ENCODE peak calls at places on chromosome 10, in nine cellular contexts. One of them, this sample, is unnamed.

GRCh38 chr10:15745748-15746147 is 26.0 kb upstream of the ITGA8 start:
- DNase-seq in stomach: no peak
- DNase-seq in Panc1: no peak
- DNase-seq in OCI-LY7: no peak
- DNase-seq in upper lobe of right lung: no peak
- DNase-seq in kidney epithelial cell: no peak
- DNase-seq in fibroblast of the aortic adventitia: peak; percentile 95
- DNase-seq in fibroblast of mammary gland: peak; percentile 90
- DNase-seq in A549: no peak
- DNase-seq in this sample: no peak

GRCh38 chr10:114623661-114624294 is 34.3 kb downstream of the ABLIM1 start:
- DNase-seq in upper lobe of right lung: no peak
- DNase-seq in fibroblast of mammary gland: peak; percentile 77
- DNase-seq in A549: peak; percentile 66
- DNase-seq in Panc1: no peak
- DNase-seq in stomach: no peak
- DNase-seq in kidney epithelial cell: no peak
- DNase-seq in fibroblast of the aortic adventitia: peak; percentile 79
- DNase-seq in OCI-LY7: no peak
- DNase-seq in this sample: no peak

GRCh38 chr10:68288680-68289079 is 43.2 kb upstream of the HNRNPH3 start:
- DNase-seq in stomach: no peak
- DNase-seq in fibroblast of mammary gland: no peak
- DNase-seq in upper lobe of right lung: no peak
- DNase-seq in kidney epithelial cell: no peak
- DNase-seq in fibroblast of the aortic adventitia: no peak
- DNase-seq in A549: no peak
- DNase-seq in Panc1: no peak
- DNase-seq in OCI-LY7: no peak
- DNase-seq in this sample: no peak

GRCh38 chr10:68271104-68271882 is 39.4 kb upstream of the ATOH7 start:
- DNase-seq in OCI-LY7: no peak
- DNase-seq in kidney epithelial cell: no peak
- DNase-seq in stomach: peak; percentile 45
- DNase-seq in Panc1: no peak
- DNase-seq in A549: no peak
- DNase-seq in fibroblast of mammary gland: no peak
- DNase-seq in fibroblast of the aortic adventitia: peak; percentile 88
- DNase-seq in upper lobe of right lung: no peak
- DNase-seq in this sample: no peak

GRCh38 chr10:21675157-21675796 is 141.2 kb downstream of the MLLT10 start:
- DNase-seq in Panc1: peak; percentile 22
- DNase-seq in OCI-LY7: peak; percentile 40
- DNase-seq in fibroblast of the aortic adventitia: peak; percentile 33
- DNase-seq in stomach: no peak
- DNase-seq in fibroblast of mammary gland: peak; percentile 52
- DNase-seq in A549: peak; percentile 40
- DNase-seq in kidney epithelial cell: no peak
- DNase-seq in upper lobe of right lung: no peak
- DNase-seq in this sample: no peak

GRCh38 chr10:27625452-27626345 is 119.9 kb downstream of the MKX start:
- DNase-seq in Panc1: no peak
- DNase-seq in fibroblast of the aortic adventitia: no peak
- DNase-seq in kidney epithelial cell: no peak
- DNase-seq in A549: no peak
- DNase-seq in fibroblast of mammary gland: peak; percentile 20
- DNase-seq in upper lobe of right lung: no peak
- DNase-seq in OCI-LY7: no peak
- DNase-seq in stomach: no peak
- DNase-seq in this sample: no peak

GRCh38 chr10:3648179-3648975 is 136.6 kb downstream of the KLF6 start:
- DNase-seq in kidney epithelial cell: no peak
- DNase-seq in upper lobe of right lung: no peak
- DNase-seq in Panc1: no peak
- DNase-seq in fibroblast of mammary gland: no peak
- DNase-seq in A549: no peak
- DNase-seq in stomach: no peak
- DNase-seq in fibroblast of the aortic adventitia: no peak
- DNase-seq in OCI-LY7: no peak
- DNase-seq in this sample: no peak

GRCh38 chr10:101267776-101268175 is 38.5 kb upstream of the LBX1 start:
- DNase-seq in Panc1: no peak
- DNase-seq in stomach: no peak
- DNase-seq in A549: no peak
- DNase-seq in fibroblast of the aortic adventitia: no peak
- DNase-seq in fibroblast of mammary gland: no peak
- DNase-seq in OCI-LY7: no peak
- DNase-seq in kidney epithelial cell: no peak
- DNase-seq in upper lobe of right lung: no peak
- DNase-seq in this sample: no peak

GRCh38 chr10:24488631-24489030 is 235.1 kb downstream of the ARHGAP21 start:
- DNase-seq in Panc1: no peak
- DNase-seq in stomach: peak; percentile 77
- DNase-seq in OCI-LY7: no peak
- DNase-seq in fibroblast of the aortic adventitia: no peak
- DNase-seq in upper lobe of right lung: no peak
- DNase-seq in kidney epithelial cell: peak; percentile 16
- DNase-seq in fibroblast of mammary gland: no peak
- DNase-seq in A549: no peak
- DNase-seq in this sample: no peak

GRCh38 chr10:9175200-9175599 is 1120.7 kb downstream of the GATA3 start:
- DNase-seq in stomach: no peak
- DNase-seq in OCI-LY7: no peak
- DNase-seq in upper lobe of right lung: no peak
- DNase-seq in fibroblast of mammary gland: no peak
- DNase-seq in kidney epithelial cell: no peak
- DNase-seq in Panc1: no peak
- DNase-seq in fibroblast of the aortic adventitia: no peak
- DNase-seq in A549: no peak
- DNase-seq in this sample: no peak

GRCh38 chr10:83078645-83079044 is 1060.7 kb upstream of the GHITM start:
- DNase-seq in fibroblast of mammary gland: no peak
- DNase-seq in fibroblast of the aortic adventitia: no peak
- DNase-seq in Panc1: no peak
- DNase-seq in OCI-LY7: no peak
- DNase-seq in kidney epithelial cell: no peak
- DNase-seq in upper lobe of right lung: no peak
- DNase-seq in A549: no peak
- DNase-seq in stomach: no peak
- DNase-seq in this sample: no peak

GRCh38 chr10:108663551-108663950 is 1259.8 kb downstream of the XPNPEP1 start:
- DNase-seq in kidney epithelial cell: no peak
- DNase-seq in upper lobe of right lung: no peak
- DNase-seq in stomach: no peak
- DNase-seq in fibroblast of the aortic adventitia: no peak
- DNase-seq in OCI-LY7: no peak
- DNase-seq in Panc1: no peak
- DNase-seq in A549: no peak
- DNase-seq in fibroblast of mammary gland: no peak
- DNase-seq in this sample: no peak

GRCh38 chr10:125082881-125083575 is 77.3 kb downstream of the CTBP2 start:
- DNase-seq in upper lobe of right lung: peak; percentile 18
- DNase-seq in kidney epithelial cell: no peak
- DNase-seq in A549: no peak
- DNase-seq in fibroblast of the aortic adventitia: no peak
- DNase-seq in fibroblast of mammary gland: no peak
- DNase-seq in stomach: no peak
- DNase-seq in Panc1: no peak
- DNase-seq in OCI-LY7: no peak
- DNase-seq in this sample: no peak

GRCh38 chr10:29239569-29240472 is 49.0 kb upstream of the LYZL1 start:
- DNase-seq in stomach: no peak
- DNase-seq in kidney epithelial cell: no peak
- DNase-seq in upper lobe of right lung: no peak
- DNase-seq in A549: peak; percentile 34
- DNase-seq in fibroblast of the aortic adventitia: peak; percentile 23
- DNase-seq in Panc1: peak; percentile 15
- DNase-seq in fibroblast of mammary gland: peak; percentile 40
- DNase-seq in OCI-LY7: peak; percentile 3
- DNase-seq in this sample: no peak

GRCh38 chr10:116457480-116457879 is 29.8 kb downstream of the PNLIPRP3 start:
- DNase-seq in Panc1: no peak
- DNase-seq in fibroblast of the aortic adventitia: no peak
- DNase-seq in stomach: no peak
- DNase-seq in upper lobe of right lung: no peak
- DNase-seq in OCI-LY7: no peak
- DNase-seq in fibroblast of mammary gland: no peak
- DNase-seq in kidney epithelial cell: no peak
- DNase-seq in A549: no peak
- DNase-seq in this sample: no peak

GRCh38 chr10:45376364-45376801 is 2.4 kb downstream of the ALOX5 start:
- DNase-seq in fibroblast of the aortic adventitia: no peak
- DNase-seq in fibroblast of mammary gland: no peak
- DNase-seq in upper lobe of right lung: no peak
- DNase-seq in A549: no peak
- DNase-seq in OCI-LY7: peak; percentile 78
- DNase-seq in kidney epithelial cell: no peak
- DNase-seq in Panc1: no peak
- DNase-seq in stomach: no peak
- DNase-seq in this sample: no peak

GRCh38 chr10:94012834-94013830 is 19.4 kb downstream of the PLCE1 start:
- DNase-seq in kidney epithelial cell: no peak
- DNase-seq in OCI-LY7: no peak
- DNase-seq in fibroblast of the aortic adventitia: peak; percentile 47
- DNase-seq in stomach: no peak
- DNase-seq in fibroblast of mammary gland: peak; percentile 37
- DNase-seq in A549: no peak
- DNase-seq in upper lobe of right lung: no peak
- DNase-seq in Panc1: no peak
- DNase-seq in this sample: no peak

GRCh38 chr10:94011296-94011695 is 17.6 kb downstream of the PLCE1 start:
- DNase-seq in upper lobe of right lung: no peak
- DNase-seq in fibroblast of the aortic adventitia: no peak
- DNase-seq in Panc1: no peak
- DNase-seq in stomach: no peak
- DNase-seq in A549: no peak
- DNase-seq in OCI-LY7: no peak
- DNase-seq in fibroblast of mammary gland: no peak
- DNase-seq in kidney epithelial cell: no peak
- DNase-seq in this sample: no peak

GRCh38 chr10:94018107-94018506 is 24.4 kb downstream of the PLCE1 start:
- DNase-seq in A549: no peak
- DNase-seq in stomach: no peak
- DNase-seq in kidney epithelial cell: no peak
- DNase-seq in upper lobe of right lung: no peak
- DNase-seq in fibroblast of mammary gland: no peak
- DNase-seq in fibroblast of the aortic adventitia: no peak
- DNase-seq in Panc1: no peak
- DNase-seq in OCI-LY7: no peak
- DNase-seq in this sample: no peak

GRCh38 chr10:94016727-94017714 is 23.3 kb downstream of the PLCE1 start:
- DNase-seq in OCI-LY7: no peak
- DNase-seq in upper lobe of right lung: no peak
- DNase-seq in fibroblast of the aortic adventitia: peak; percentile 59
- DNase-seq in kidney epithelial cell: no peak
- DNase-seq in stomach: no peak
- DNase-seq in Panc1: no peak
- DNase-seq in A549: no peak
- DNase-seq in fibroblast of mammary gland: peak; percentile 50
- DNase-seq in this sample: no peak
- TF ChIP-seq CTCF in OCI-LY7: no peak
- TF ChIP-seq CTCF in upper lobe of right lung: no peak
- TF ChIP-seq CTCF in fibroblast of the aortic adventitia: no peak
- TF ChIP-seq CTCF in kidney epithelial cell: no peak
- TF ChIP-seq CTCF in stomach: no peak
- TF ChIP-seq CTCF in Panc1: no peak
- TF ChIP-seq CTCF in A549: no peak
- TF ChIP-seq CTCF in fibroblast of mammary gland: no peak
- TF ChIP-seq CTCF in this sample: no peak

GRCh38 chr10:76939862-76940495 is 697.6 kb downstream of the KCNMA1 start:
- DNase-seq in Panc1: no peak
- DNase-seq in stomach: no peak
- DNase-seq in A549: no peak
- DNase-seq in OCI-LY7: no peak
- DNase-seq in fibroblast of the aortic adventitia: no peak
- DNase-seq in kidney epithelial cell: no peak
- DNase-seq in fibroblast of mammary gland: no peak
- DNase-seq in upper lobe of right lung: no peak
- DNase-seq in this sample: no peak
- H3K4me3 ChIP-seq in Panc1: no peak overlapping the region
- H3K4me3 ChIP-seq in stomach: no peak overlapping the region
- H3K4me3 ChIP-seq in A549: no peak overlapping the region
- H3K4me3 ChIP-seq in OCI-LY7: no peak overlapping the region
- H3K4me3 ChIP-seq in fibroblast of the aortic adventitia: no peak overlapping the region
- H3K4me3 ChIP-seq in kidney epithelial cell: no peak overlapping the region
- H3K4me3 ChIP-seq in fibroblast of mammary gland: no peak overlapping the region
- H3K4me3 ChIP-seq in upper lobe of right lung: no peak overlapping the region
- H3K4me3 ChIP-seq in this sample: no peak overlapping the region

GRCh38 chr10:958106-958505 is 26.6 kb upstream of the LARP4B start:
- DNase-seq in fibroblast of the aortic adventitia: no peak
- DNase-seq in fibroblast of mammary gland: no peak
- DNase-seq in upper lobe of right lung: no peak
- DNase-seq in A549: no peak
- DNase-seq in Panc1: no peak
- DNase-seq in OCI-LY7: no peak
- DNase-seq in stomach: no peak
- DNase-seq in kidney epithelial cell: no peak
- DNase-seq in this sample: no peak

GRCh38 chr10:954396-954795 is 22.9 kb upstream of the LARP4B start:
- DNase-seq in A549: no peak
- DNase-seq in upper lobe of right lung: no peak
- DNase-seq in Panc1: no peak
- DNase-seq in stomach: no peak
- DNase-seq in kidney epithelial cell: no peak
- DNase-seq in OCI-LY7: no peak
- DNase-seq in fibroblast of the aortic adventitia: no peak
- DNase-seq in fibroblast of mammary gland: no peak
- DNase-seq in this sample: no peak

GRCh38 chr10:955127-955819 is 23.8 kb upstream of the LARP4B start:
- DNase-seq in kidney epithelial cell: no peak
- DNase-seq in stomach: no peak
- DNase-seq in fibroblast of the aortic adventitia: no peak
- DNase-seq in fibroblast of mammary gland: no peak
- DNase-seq in upper lobe of right lung: no peak
- DNase-seq in A549: no peak
- DNase-seq in OCI-LY7: no peak
- DNase-seq in Panc1: no peak
- DNase-seq in this sample: no peak

GRCh38 chr10:953836-954235 is 22.3 kb upstream of the LARP4B start:
- DNase-seq in stomach: no peak
- DNase-seq in A549: no peak
- DNase-seq in Panc1: no peak
- DNase-seq in fibroblast of the aortic adventitia: no peak
- DNase-seq in kidney epithelial cell: no peak
- DNase-seq in upper lobe of right lung: no peak
- DNase-seq in OCI-LY7: no peak
- DNase-seq in fibroblast of mammary gland: no peak
- DNase-seq in this sample: no peak

GRCh38 chr10:955820-956217 is 24.3 kb upstream of the LARP4B start:
- DNase-seq in fibroblast of mammary gland: no peak
- DNase-seq in OCI-LY7: no peak
- DNase-seq in Panc1: no peak
- DNase-seq in kidney epithelial cell: no peak
- DNase-seq in upper lobe of right lung: no peak
- DNase-seq in stomach: no peak
- DNase-seq in fibroblast of the aortic adventitia: no peak
- DNase-seq in A549: no peak
- DNase-seq in this sample: no peak
- TF ChIP-seq CTCF in fibroblast of mammary gland: no peak
- TF ChIP-seq CTCF in OCI-LY7: no peak
- TF ChIP-seq CTCF in Panc1: no peak
- TF ChIP-seq CTCF in kidney epithelial cell: peak; percentile 11
- TF ChIP-seq CTCF in upper lobe of right lung: no peak
- TF ChIP-seq CTCF in stomach: no peak
- TF ChIP-seq CTCF in fibroblast of the aortic adventitia: no peak
- TF ChIP-seq CTCF in A549: no peak
- TF ChIP-seq CTCF in this sample: no peak

GRCh38 chr10:119469846-119470245 is 72.7 kb downstream of the RGS10 start:
- DNase-seq in A549: no peak
- DNase-seq in kidney epithelial cell: no peak
- DNase-seq in Panc1: no peak
- DNase-seq in stomach: no peak
- DNase-seq in fibroblast of the aortic adventitia: no peak
- DNase-seq in fibroblast of mammary gland: no peak
- DNase-seq in OCI-LY7: no peak
- DNase-seq in upper lobe of right lung: no peak
- DNase-seq in this sample: no peak
- H3K4me3 ChIP-seq in A549: no peak overlapping the region
- H3K4me3 ChIP-seq in kidney epithelial cell: no peak overlapping the region
- H3K4me3 ChIP-seq in Panc1: no peak overlapping the region
- H3K4me3 ChIP-seq in stomach: no peak overlapping the region
- H3K4me3 ChIP-seq in fibroblast of the aortic adventitia: no peak overlapping the region
- H3K4me3 ChIP-seq in fibroblast of mammary gland: no peak overlapping the region
- H3K4me3 ChIP-seq in OCI-LY7: no peak overlapping the region
- H3K4me3 ChIP-seq in upper lobe of right lung: no peak overlapping the region
- H3K4me3 ChIP-seq in this sample: no peak overlapping the region